ENCODE peak calls at places on chromosome 18, in eight cellular contexts. One of them, this sample, is unnamed.

GRCh38 chr18:79905389-79905911 is 46.0 kb downstream of the SLC66A2 start:
- DNase-seq in activated T-helper 9 cell treated with anti-CD3 and anti-CD28 coated beads, Interleukin-2, amount 50 U/mL, for 16 hours: no peak
- DNase-seq in HFFc6: no peak
- DNase-seq in NCI-H2081: no peak
- DNase-seq in cardiac fibroblast: peak
- DNase-seq in stimulated activated CD4-positive, alpha-beta T cell treated with anti-CD3 and anti-CD28 coated beads, Interleukin-4, amount 100 ng/mL, for 48 hours: no peak
- DNase-seq in fibroblast of lung: peak
- DNase-seq in germinal center: no peak
- DNase-seq in this sample: no peak

GRCh38 chr18:36829362-36830140 is 624 bp downstream of the KIAA1328 start:
- DNase-seq in activated T-helper 9 cell treated with anti-CD3 and anti-CD28 coated beads, Interleukin-2, amount 50 U/mL, for 16 hours: no peak
- DNase-seq in HFFc6: peak
- DNase-seq in NCI-H2081: peak
- DNase-seq in cardiac fibroblast: peak
- DNase-seq in stimulated activated CD4-positive, alpha-beta T cell treated with anti-CD3 and anti-CD28 coated beads, Interleukin-4, amount 100 ng/mL, for 48 hours: no peak
- DNase-seq in fibroblast of lung: peak
- DNase-seq in germinal center: no peak
- DNase-seq in this sample: no peak

GRCh38 chr18:25113081-25113480 is 238.9 kb downstream of the ZNF521 start:
- DNase-seq in activated T-helper 9 cell treated with anti-CD3 and anti-CD28 coated beads, Interleukin-2, amount 50 U/mL, for 16 hours: no peak
- DNase-seq in HFFc6: no peak
- DNase-seq in NCI-H2081: no peak
- DNase-seq in cardiac fibroblast: no peak
- DNase-seq in stimulated activated CD4-positive, alpha-beta T cell treated with anti-CD3 and anti-CD28 coated beads, Interleukin-4, amount 100 ng/mL, for 48 hours: no peak
- DNase-seq in fibroblast of lung: no peak
- DNase-seq in germinal center: no peak
- DNase-seq in this sample: no peak

GRCh38 chr18:4077204-4077603 is 377.9 kb downstream of the DLGAP1 start:
- DNase-seq in activated T-helper 9 cell treated with anti-CD3 and anti-CD28 coated beads, Interleukin-2, amount 50 U/mL, for 16 hours: no peak
- DNase-seq in HFFc6: no peak
- DNase-seq in NCI-H2081: no peak
- DNase-seq in cardiac fibroblast: no peak
- DNase-seq in stimulated activated CD4-positive, alpha-beta T cell treated with anti-CD3 and anti-CD28 coated beads, Interleukin-4, amount 100 ng/mL, for 48 hours: no peak
- DNase-seq in fibroblast of lung: no peak
- DNase-seq in germinal center: no peak
- DNase-seq in this sample: no peak

GRCh38 chr18:73884868-73885267 is 262.8 kb downstream of the FBXO15 start:
- DNase-seq in activated T-helper 9 cell treated with anti-CD3 and anti-CD28 coated beads, Interleukin-2, amount 50 U/mL, for 16 hours: no peak
- DNase-seq in HFFc6: no peak
- DNase-seq in NCI-H2081: no peak
- DNase-seq in cardiac fibroblast: no peak
- DNase-seq in stimulated activated CD4-positive, alpha-beta T cell treated with anti-CD3 and anti-CD28 coated beads, Interleukin-4, amount 100 ng/mL, for 48 hours: no peak
- DNase-seq in fibroblast of lung: no peak
- DNase-seq in germinal center: no peak
- DNase-seq in this sample: no peak

GRCh38 chr18:48293954-48294893 is 115.0 kb downstream of the ZBTB7C start:
- DNase-seq in activated T-helper 9 cell treated with anti-CD3 and anti-CD28 coated beads, Interleukin-2, amount 50 U/mL, for 16 hours: no peak
- DNase-seq in HFFc6: no peak
- DNase-seq in NCI-H2081: peak
- DNase-seq in cardiac fibroblast: no peak
- DNase-seq in stimulated activated CD4-positive, alpha-beta T cell treated with anti-CD3 and anti-CD28 coated beads, Interleukin-4, amount 100 ng/mL, for 48 hours: no peak
- DNase-seq in fibroblast of lung: peak
- DNase-seq in germinal center: no peak
- DNase-seq in this sample: no peak

GRCh38 chr18:55236150-55236931 is 277.1 kb upstream of the CCDC68 start:
- DNase-seq in activated T-helper 9 cell treated with anti-CD3 and anti-CD28 coated beads, Interleukin-2, amount 50 U/mL, for 16 hours: no peak
- DNase-seq in HFFc6: peak
- DNase-seq in NCI-H2081: no peak
- DNase-seq in cardiac fibroblast: peak
- DNase-seq in stimulated activated CD4-positive, alpha-beta T cell treated with anti-CD3 and anti-CD28 coated beads, Interleukin-4, amount 100 ng/mL, for 48 hours: no peak
- DNase-seq in fibroblast of lung: peak
- DNase-seq in germinal center: no peak
- DNase-seq in this sample: no peak

GRCh38 chr18:59861963-59862819 is 37.6 kb upstream of the PMAIP1 start:
- DNase-seq in activated T-helper 9 cell treated with anti-CD3 and anti-CD28 coated beads, Interleukin-2, amount 50 U/mL, for 16 hours: no peak
- DNase-seq in HFFc6: no peak
- DNase-seq in NCI-H2081: no peak
- DNase-seq in cardiac fibroblast: no peak
- DNase-seq in stimulated activated CD4-positive, alpha-beta T cell treated with anti-CD3 and anti-CD28 coated beads, Interleukin-4, amount 100 ng/mL, for 48 hours: no peak
- DNase-seq in fibroblast of lung: no peak
- DNase-seq in germinal center: peak
- DNase-seq in this sample: no peak

GRCh38 chr18:36309436-36310391 is 12.2 kb downstream of the FHOD3 start:
- DNase-seq in activated T-helper 9 cell treated with anti-CD3 and anti-CD28 coated beads, Interleukin-2, amount 50 U/mL, for 16 hours: no peak
- DNase-seq in HFFc6: peak
- DNase-seq in NCI-H2081: no peak
- DNase-seq in cardiac fibroblast: peak
- DNase-seq in stimulated activated CD4-positive, alpha-beta T cell treated with anti-CD3 and anti-CD28 coated beads, Interleukin-4, amount 100 ng/mL, for 48 hours: no peak
- DNase-seq in fibroblast of lung: peak
- DNase-seq in germinal center: no peak
- DNase-seq in this sample: peak